ENCODE peak calls at places on chromosomes 4 and X, in nine cellular contexts. Y is NCI-H146, G is posterior cingulate gyrus, N is EH, F is psoas muscle, T is NCI-H1105, U is iris pigment epithelial cell, Q is upper lobe of left lung, D is non-pigmented ciliary epithelial cell. E is an unnamed sample.

GRCh38 chrX:155055494-155055893 is 15.4 kb downstream of the CMC4 start:
- DNase-seq in Y (no peak), G (no peak), N (no peak), F (no peak), T (no peak), U (no peak), Q (no peak), D (no peak), E (no peak)

GRCh38 chr4:7358100-7358735 is 76.5 kb downstream of the PSAPL1 start:
- DNase-seq in Y (no peak), G (peak; percentile 60), N (peak; percentile 87), F (peak; percentile 33), T (no peak), U (peak; percentile 87), Q (no peak), D (peak; percentile 70), E (peak; percentile 89)

GRCh38 chr4:155174668-155175067 is 33.8 kb upstream of the NPY2R start:
- DNase-seq in Y (no peak), G (no peak), N (no peak), F (no peak), T (no peak), U (no peak), Q (no peak), D (no peak), E (no peak)

GRCh38 chr4:162952232-162952631 is 214.5 kb downstream of the NAF1 start:
- DNase-seq in Y (no peak), G (no peak), N (no peak), F (no peak), T (no peak), U (peak; percentile 29), Q (no peak), D (peak; percentile 38), E (no peak)

GRCh38 chr4:140856692-140857091 is 100.5 kb upstream of the TBC1D9 start:
- DNase-seq in Y (peak; percentile 69), G (no peak), N (peak; percentile 72), F (no peak), T (no peak), U (peak; percentile 53), Q (no peak), D (peak; percentile 31), E (peak; percentile 60)

GRCh38 chr4:54232151-54232688 is 3.1 kb downstream of the PDGFRA start:
- DNase-seq in Y (no peak), G (no peak), N (peak; percentile 42), F (no peak), T (no peak), U (peak; percentile 20), Q (peak; percentile 61), D (no peak), E (no peak)

GRCh38 chr4:52096048-52096447 is 44.9 kb downstream of the SPATA18 start:
- DNase-seq in Y (no peak), G (no peak), N (no peak), F (no peak), T (no peak), U (peak; percentile 45), Q (no peak), D (no peak), E (no peak)

GRCh38 chr4:175874290-175874689 is 62.2 kb upstream of the GPM6A start:
- DNase-seq in Y (no peak), G (no peak), N (no peak), F (no peak), T (peak; percentile 46), U (no peak), Q (no peak), D (no peak), E (no peak)

GRCh38 chrX:115589419-115589818 is 28.4 kb downstream of the PLS3 start:
- DNase-seq in Y (no peak), G (no peak), N (no peak), F (no peak), T (no peak), U (no peak), Q (no peak), D (no peak), E (no peak)

GRCh38 chr4:176778063-176778462 is 14.7 kb downstream of the VEGFC start:
- DNase-seq in Y (no peak), G (no peak), N (peak; percentile 81), F (no peak), T (no peak), U (peak; percentile 93), Q (no peak), D (no peak), E (peak; percentile 54)

GRCh38 chr4:128468485-128468989 is 180.9 kb upstream of the PGRMC2 start:
- DNase-seq in Y (no peak), G (no peak), N (peak; percentile 96), F (no peak), T (peak; percentile 3), U (peak; percentile 99), Q (no peak), D (peak; percentile 78), E (peak; percentile 84)

GRCh38 chr4:38605794-38606586 is 58.0 kb upstream of the KLF3 start:
- DNase-seq in Y (no peak), G (no peak), N (no peak), F (no peak), T (no peak), U (no peak), Q (no peak), D (no peak), E (no peak)

GRCh38 chr4:147714575-147715401 is 17.1 kb upstream of the ARHGAP10 start:
- DNase-seq in Y (no peak), G (no peak), N (peak; percentile 91), F (peak; percentile 59), T (no peak), U (peak; percentile 95), Q (no peak), D (peak; percentile 80), E (peak; percentile 90)

GRCh38 chrX:52078133-52078532 is 9.2 kb upstream of the MAGED4B start:
- DNase-seq in Y (no peak), G (no peak), N (no peak), F (no peak), T (no peak), U (no peak), Q (no peak), D (no peak), E (no peak)

GRCh38 chr4:170736710-170737109 is 647.0 kb upstream of the AADAT start:
- DNase-seq in Y (no peak), G (no peak), N (no peak), F (no peak), T (no peak), U (peak; percentile 1), Q (no peak), D (no peak), E (no peak)

GRCh38 chr4:84681488-84682274 is 98.8 kb downstream of the CDS1 start:
- DNase-seq in Y (no peak), G (peak; percentile 29), N (peak; percentile 87), F (no peak), T (no peak), U (peak; percentile 87), Q (no peak), D (peak; percentile 57), E (peak; percentile 82)

GRCh38 chr4:67566335-67566734 is 7.8 kb downstream of the STAP1 start:
- DNase-seq in Y (no peak), G (no peak), N (no peak), F (no peak), T (no peak), U (no peak), Q (no peak), D (no peak), E (no peak)

GRCh38 chrX:103431316-103431715 is 55.0 kb downstream of the BEX3 start:
- DNase-seq in Y (no peak), G (no peak), N (peak; percentile 39), F (no peak), T (no peak), U (peak; percentile 37), Q (no peak), D (no peak), E (no peak)

GRCh38 chr4:121270384-121270783 is 106.3 kb upstream of the TNIP3 start:
- DNase-seq in Y (no peak), G (no peak), N (no peak), F (no peak), T (no peak), U (peak; percentile 53), Q (no peak), D (no peak), E (no peak)

GRCh38 chr4:164725066-164725465 is 28.9 kb upstream of the SMIM31 start:
- DNase-seq in Y (no peak), G (no peak), N (no peak), F (no peak), T (no peak), U (no peak), Q (no peak), D (no peak), E (no peak)

GRCh38 chr4:14415146-14415545 is 587.1 kb upstream of the CPEB2 start:
- DNase-seq in Y (no peak), G (no peak), N (peak; percentile 40), F (no peak), T (no peak), U (peak; percentile 55), Q (no peak), D (peak; percentile 9), E (no peak)

GRCh38 chrX:37652053-37652452 is 33.5 kb upstream of the XK start:
- DNase-seq in Y (no peak), G (no peak), N (no peak), F (no peak), T (no peak), U (no peak), Q (no peak), D (no peak), E (no peak)

GRCh38 chrX:47918274-47918673 is 81.6 kb downstream of the ZNF81 start:
- DNase-seq in Y (no peak), G (no peak), N (no peak), F (no peak), T (no peak), U (no peak), Q (no peak), D (no peak), E (no peak)

GRCh38 chr4:85637778-85638177 is 162.8 kb downstream of the ARHGAP24 start:
- DNase-seq in Y (no peak), G (no peak), N (peak; percentile 6), F (no peak), T (no peak), U (peak; percentile 3), Q (no peak), D (no peak), E (no peak)

GRCh38 chr4:106318511-106318910 is 2.2 kb downstream of the AIMP1 start:
- DNase-seq in Y (no peak), G (no peak), N (no peak), F (no peak), T (no peak), U (no peak), Q (no peak), D (no peak), E (no peak)

GRCh38 chr4:173274744-173275143 is 59.4 kb downstream of the HMGB2 start:
- DNase-seq in Y (no peak), G (no peak), N (no peak), F (no peak), T (no peak), U (no peak), Q (no peak), D (no peak), E (no peak)

GRCh38 chrX:68498508-68499379 is at the start of gene YIPF6:
- DNase-seq in Y (peak; percentile 78), G (peak; percentile 78), N (peak; percentile 79), F (peak; percentile 80), T (peak; percentile 48), U (peak; percentile 65), Q (peak; percentile 94), D (no peak), E (peak; percentile 83)

GRCh38 chr4:184371390-184371787 is 103.0 kb downstream of the IRF2 start:
- DNase-seq in Y (no peak), G (no peak), N (no peak), F (no peak), T (no peak), U (no peak), Q (no peak), D (no peak), E (no peak)

GRCh38 chr4:38195911-38196310 is 235.7 kb downstream of the PTTG2 start:
- DNase-seq in Y (no peak), G (no peak), N (no peak), F (no peak), T (no peak), U (no peak), Q (no peak), D (no peak), E (no peak)

GRCh38 chr4:37876156-37876555 is 14.7 kb upstream of the TBC1D1 start:
- DNase-seq in Y (no peak), G (no peak), N (peak; percentile 48), F (no peak), T (no peak), U (peak; percentile 36), Q (no peak), D (no peak), E (no peak)

GRCh38 chrX:154409222-154409871 is at the start of gene DNASE1L1:
- DNase-seq in Y (no peak), G (peak; percentile 24), N (peak; percentile 91), F (peak; percentile 89), T (no peak), U (peak; percentile 83), Q (peak; percentile 93), D (no peak), E (peak; percentile 82)

E was measured in GM03348.